ENCODE peak calls at places on chromosomes 1 and 21, in five cellular contexts. One of them, this sample, is unnamed.
A peak's percentile ranks its signal among the peaks of the same experiment; 100 is the strongest.

GRCh38 chr1:151693057-151693651 is 23.4 kb downstream of the CELF3 start:
- DNase-seq in stimulated activated CD4-positive, alpha-beta T cell treated with anti-CD3 and anti-CD28 coated beads, Interleukin-1b, Interleukin-23, amount 100 ng/mL, for 1 hour: no peak
- DNase-seq in memory B cell: no peak
- DNase-seq in endothelial cell: no peak
- DNase-seq in fibroblast of mammary gland: peak; percentile 44
- DNase-seq in this sample: no peak

GRCh38 chr1:67465371-67465770 is 35.2 kb upstream of the SERBP1 start:
- DNase-seq in stimulated activated CD4-positive, alpha-beta T cell treated with anti-CD3 and anti-CD28 coated beads, Interleukin-1b, Interleukin-23, amount 100 ng/mL, for 1 hour: no peak
- DNase-seq in memory B cell: no peak
- DNase-seq in endothelial cell: no peak
- DNase-seq in fibroblast of mammary gland: no peak
- DNase-seq in this sample: no peak

GRCh38 chr1:56374026-56374974 is 205.1 kb downstream of the PLPP3 start:
- DNase-seq in stimulated activated CD4-positive, alpha-beta T cell treated with anti-CD3 and anti-CD28 coated beads, Interleukin-1b, Interleukin-23, amount 100 ng/mL, for 1 hour: no peak
- DNase-seq in memory B cell: no peak
- DNase-seq in endothelial cell: no peak
- DNase-seq in fibroblast of mammary gland: peak; percentile 44
- DNase-seq in this sample: no peak

GRCh38 chr21:38817371-38818335 is 11.9 kb downstream of the ETS2 start:
- DNase-seq in stimulated activated CD4-positive, alpha-beta T cell treated with anti-CD3 and anti-CD28 coated beads, Interleukin-1b, Interleukin-23, amount 100 ng/mL, for 1 hour: no peak
- DNase-seq in memory B cell: no peak
- DNase-seq in endothelial cell: no peak
- DNase-seq in fibroblast of mammary gland: peak; percentile 85
- DNase-seq in this sample: no peak

GRCh38 chr1:47388548-47389238 is 27.4 kb upstream of the FOXE3 start:
- DNase-seq in stimulated activated CD4-positive, alpha-beta T cell treated with anti-CD3 and anti-CD28 coated beads, Interleukin-1b, Interleukin-23, amount 100 ng/mL, for 1 hour: peak; percentile 26
- DNase-seq in memory B cell: peak; percentile 16
- DNase-seq in endothelial cell: peak; percentile 82
- DNase-seq in fibroblast of mammary gland: peak; percentile 66
- DNase-seq in this sample: peak; percentile 78

GRCh38 chr1:200330770-200331428 is 78.9 kb downstream of the ZNF281 start:
- DNase-seq in stimulated activated CD4-positive, alpha-beta T cell treated with anti-CD3 and anti-CD28 coated beads, Interleukin-1b, Interleukin-23, amount 100 ng/mL, for 1 hour: no peak
- DNase-seq in memory B cell: no peak
- DNase-seq in endothelial cell: no peak
- DNase-seq in fibroblast of mammary gland: no peak
- DNase-seq in this sample: no peak

GRCh38 chr1:160755864-160756616 is 17.0 kb downstream of the SLAMF7 start:
- DNase-seq in stimulated activated CD4-positive, alpha-beta T cell treated with anti-CD3 and anti-CD28 coated beads, Interleukin-1b, Interleukin-23, amount 100 ng/mL, for 1 hour: no peak
- DNase-seq in memory B cell: no peak
- DNase-seq in endothelial cell: no peak
- DNase-seq in fibroblast of mammary gland: no peak
- DNase-seq in this sample: no peak

GRCh38 chr1:77468556-77468955 is 186.7 kb downstream of the AK5 start:
- DNase-seq in stimulated activated CD4-positive, alpha-beta T cell treated with anti-CD3 and anti-CD28 coated beads, Interleukin-1b, Interleukin-23, amount 100 ng/mL, for 1 hour: no peak
- DNase-seq in memory B cell: no peak
- DNase-seq in endothelial cell: no peak
- DNase-seq in fibroblast of mammary gland: no peak
- DNase-seq in this sample: no peak

GRCh38 chr1:47557086-47557866 is 119.4 kb downstream of the FOXD2 start:
- DNase-seq in stimulated activated CD4-positive, alpha-beta T cell treated with anti-CD3 and anti-CD28 coated beads, Interleukin-1b, Interleukin-23, amount 100 ng/mL, for 1 hour: no peak
- DNase-seq in memory B cell: no peak
- DNase-seq in endothelial cell: no peak
- DNase-seq in fibroblast of mammary gland: no peak
- DNase-seq in this sample: no peak

GRCh38 chr1:203324103-203325003 is 19.0 kb downstream of the BTG2 start:
- DNase-seq in stimulated activated CD4-positive, alpha-beta T cell treated with anti-CD3 and anti-CD28 coated beads, Interleukin-1b, Interleukin-23, amount 100 ng/mL, for 1 hour: no peak
- DNase-seq in memory B cell: no peak
- DNase-seq in endothelial cell: no peak
- DNase-seq in fibroblast of mammary gland: no peak
- DNase-seq in this sample: no peak

GRCh38 chr1:43304771-43305300 is 4.1 kb downstream of the TIE1 start:
- DNase-seq in stimulated activated CD4-positive, alpha-beta T cell treated with anti-CD3 and anti-CD28 coated beads, Interleukin-1b, Interleukin-23, amount 100 ng/mL, for 1 hour: no peak
- DNase-seq in memory B cell: no peak
- DNase-seq in endothelial cell: no peak
- DNase-seq in fibroblast of mammary gland: no peak
- DNase-seq in this sample: no peak

GRCh38 chr1:49298304-49298703 is 521.6 kb upstream of the BEND5 start:
- DNase-seq in stimulated activated CD4-positive, alpha-beta T cell treated with anti-CD3 and anti-CD28 coated beads, Interleukin-1b, Interleukin-23, amount 100 ng/mL, for 1 hour: no peak
- DNase-seq in memory B cell: no peak
- DNase-seq in endothelial cell: no peak
- DNase-seq in fibroblast of mammary gland: peak; percentile 0
- DNase-seq in this sample: no peak

GRCh38 chr1:68975534-68975933 is 478.7 kb upstream of the DEPDC1 start:
- DNase-seq in stimulated activated CD4-positive, alpha-beta T cell treated with anti-CD3 and anti-CD28 coated beads, Interleukin-1b, Interleukin-23, amount 100 ng/mL, for 1 hour: no peak
- DNase-seq in memory B cell: no peak
- DNase-seq in endothelial cell: no peak
- DNase-seq in fibroblast of mammary gland: no peak
- DNase-seq in this sample: no peak

GRCh38 chr21:33844104-33844889 is 71.3 kb downstream of the ATP5PO start:
- DNase-seq in stimulated activated CD4-positive, alpha-beta T cell treated with anti-CD3 and anti-CD28 coated beads, Interleukin-1b, Interleukin-23, amount 100 ng/mL, for 1 hour: no peak
- DNase-seq in memory B cell: no peak
- DNase-seq in endothelial cell: no peak
- DNase-seq in fibroblast of mammary gland: no peak
- DNase-seq in this sample: no peak

GRCh38 chr1:23118957-23119792 is 49.5 kb downstream of the LUZP1 start:
- DNase-seq in stimulated activated CD4-positive, alpha-beta T cell treated with anti-CD3 and anti-CD28 coated beads, Interleukin-1b, Interleukin-23, amount 100 ng/mL, for 1 hour: no peak
- DNase-seq in memory B cell: no peak
- DNase-seq in endothelial cell: no peak
- DNase-seq in fibroblast of mammary gland: no peak
- DNase-seq in this sample: no peak

GRCh38 chr1:3772027-3772714 is 378 bp upstream of the SMIM1 start:
- DNase-seq in stimulated activated CD4-positive, alpha-beta T cell treated with anti-CD3 and anti-CD28 coated beads, Interleukin-1b, Interleukin-23, amount 100 ng/mL, for 1 hour: peak; percentile 67
- DNase-seq in memory B cell: peak; percentile 85
- DNase-seq in endothelial cell: peak; percentile 88
- DNase-seq in fibroblast of mammary gland: peak; percentile 35
- DNase-seq in this sample: peak; percentile 91

GRCh38 chr1:12434174-12434573 is 183.8 kb downstream of the DHRS3 start:
- DNase-seq in stimulated activated CD4-positive, alpha-beta T cell treated with anti-CD3 and anti-CD28 coated beads, Interleukin-1b, Interleukin-23, amount 100 ng/mL, for 1 hour: peak; percentile 24
- DNase-seq in memory B cell: no peak
- DNase-seq in endothelial cell: no peak
- DNase-seq in fibroblast of mammary gland: peak; percentile 76
- DNase-seq in this sample: no peak

GRCh38 chr1:223641523-223642039 is 23.9 kb downstream of the CAPN8 start:
- DNase-seq in stimulated activated CD4-positive, alpha-beta T cell treated with anti-CD3 and anti-CD28 coated beads, Interleukin-1b, Interleukin-23, amount 100 ng/mL, for 1 hour: no peak
- DNase-seq in memory B cell: no peak
- DNase-seq in endothelial cell: no peak
- DNase-seq in fibroblast of mammary gland: no peak
- DNase-seq in this sample: no peak

GRCh38 chr1:168628807-168629206 is 52.4 kb downstream of the XCL1 start:
- DNase-seq in stimulated activated CD4-positive, alpha-beta T cell treated with anti-CD3 and anti-CD28 coated beads, Interleukin-1b, Interleukin-23, amount 100 ng/mL, for 1 hour: no peak
- DNase-seq in memory B cell: no peak
- DNase-seq in endothelial cell: no peak
- DNase-seq in fibroblast of mammary gland: peak; percentile 75
- DNase-seq in this sample: no peak

GRCh38 chr1:3453891-3454810 is at the start of gene ARHGEF16:
- DNase-seq in stimulated activated CD4-positive, alpha-beta T cell treated with anti-CD3 and anti-CD28 coated beads, Interleukin-1b, Interleukin-23, amount 100 ng/mL, for 1 hour: no peak
- DNase-seq in memory B cell: peak; percentile 25
- DNase-seq in endothelial cell: peak; percentile 78
- DNase-seq in fibroblast of mammary gland: peak; percentile 12
- DNase-seq in this sample: peak; percentile 76

GRCh38 chr1:92333668-92334067 is 34.8 kb downstream of the RPAP2 start:
- DNase-seq in stimulated activated CD4-positive, alpha-beta T cell treated with anti-CD3 and anti-CD28 coated beads, Interleukin-1b, Interleukin-23, amount 100 ng/mL, for 1 hour: no peak
- DNase-seq in memory B cell: no peak
- DNase-seq in endothelial cell: no peak
- DNase-seq in fibroblast of mammary gland: no peak
- DNase-seq in this sample: no peak

GRCh38 chr1:197481101-197481500 is 213.0 kb downstream of the CRB1 start:
- DNase-seq in stimulated activated CD4-positive, alpha-beta T cell treated with anti-CD3 and anti-CD28 coated beads, Interleukin-1b, Interleukin-23, amount 100 ng/mL, for 1 hour: no peak
- DNase-seq in memory B cell: no peak
- DNase-seq in endothelial cell: peak; percentile 18
- DNase-seq in fibroblast of mammary gland: no peak
- DNase-seq in this sample: no peak

GRCh38 chr1:220235462-220235861 is 36.8 kb downstream of the RAB3GAP2 start:
- DNase-seq in stimulated activated CD4-positive, alpha-beta T cell treated with anti-CD3 and anti-CD28 coated beads, Interleukin-1b, Interleukin-23, amount 100 ng/mL, for 1 hour: no peak
- DNase-seq in memory B cell: no peak
- DNase-seq in endothelial cell: no peak
- DNase-seq in fibroblast of mammary gland: no peak
- DNase-seq in this sample: no peak

GRCh38 chr1:58815069-58815679 is 31.3 kb upstream of the JUN start:
- DNase-seq in stimulated activated CD4-positive, alpha-beta T cell treated with anti-CD3 and anti-CD28 coated beads, Interleukin-1b, Interleukin-23, amount 100 ng/mL, for 1 hour: no peak
- DNase-seq in memory B cell: peak; percentile 26
- DNase-seq in endothelial cell: peak; percentile 57
- DNase-seq in fibroblast of mammary gland: peak; percentile 80
- DNase-seq in this sample: peak; percentile 75

This sample was measured in mesothelial cell of epicardium.